ENCODE peak calls at places on chromosome X, in ten cellular contexts. One of them, this sample, is unnamed.

GRCh38 chrX:103254171-103254824 is 657 bp downstream of the TCEAL8 start:
- DNase-seq in T47D: peak
- DNase-seq in right cardiac atrium: peak
- DNase-seq in activated naive CD4-positive, alpha-beta T cell treated with anti-CD3 and anti-CD28 coated beads for 36 hours: peak
- DNase-seq in renal cortical epithelial cell: peak
- DNase-seq in upper lobe of right lung: peak
- DNase-seq in activated naive CD8-positive, alpha-beta T cell treated with anti-CD3 and anti-CD28 coated beads for 36 hours: peak
- DNase-seq in stimulated activated CD4-positive, alpha-beta T cell treated with anti-CD3 and anti-CD28 coated beads, Interleukin-2, amount 100 ng/mL, for 4 hours: no peak
- DNase-seq in H54: no peak
- DNase-seq in cardiac muscle cell: peak
- DNase-seq in this sample: peak

GRCh38 chrX:17735396-17735795 is 1.9 kb upstream of the SCML1 start:
- DNase-seq in T47D: peak
- DNase-seq in right cardiac atrium: no peak
- DNase-seq in activated naive CD4-positive, alpha-beta T cell treated with anti-CD3 and anti-CD28 coated beads for 36 hours: no peak
- DNase-seq in renal cortical epithelial cell: peak
- DNase-seq in upper lobe of right lung: no peak
- DNase-seq in activated naive CD8-positive, alpha-beta T cell treated with anti-CD3 and anti-CD28 coated beads for 36 hours: no peak
- DNase-seq in stimulated activated CD4-positive, alpha-beta T cell treated with anti-CD3 and anti-CD28 coated beads, Interleukin-2, amount 100 ng/mL, for 4 hours: no peak
- DNase-seq in H54: no peak
- DNase-seq in cardiac muscle cell: no peak
- DNase-seq in this sample: no peak

GRCh38 chrX:11531226-11531625 is 134.5 kb downstream of the ARHGAP6 start:
- DNase-seq in T47D: peak
- DNase-seq in right cardiac atrium: no peak
- DNase-seq in activated naive CD4-positive, alpha-beta T cell treated with anti-CD3 and anti-CD28 coated beads for 36 hours: no peak
- DNase-seq in renal cortical epithelial cell: no peak
- DNase-seq in upper lobe of right lung: no peak
- DNase-seq in activated naive CD8-positive, alpha-beta T cell treated with anti-CD3 and anti-CD28 coated beads for 36 hours: no peak
- DNase-seq in stimulated activated CD4-positive, alpha-beta T cell treated with anti-CD3 and anti-CD28 coated beads, Interleukin-2, amount 100 ng/mL, for 4 hours: no peak
- DNase-seq in H54: no peak
- DNase-seq in cardiac muscle cell: no peak
- DNase-seq in this sample: peak

GRCh38 chrX:115563633-115564182 is 2.7 kb downstream of the PLS3 start:
- DNase-seq in T47D: no peak
- DNase-seq in right cardiac atrium: no peak
- DNase-seq in activated naive CD4-positive, alpha-beta T cell treated with anti-CD3 and anti-CD28 coated beads for 36 hours: no peak
- DNase-seq in renal cortical epithelial cell: no peak
- DNase-seq in upper lobe of right lung: no peak
- DNase-seq in activated naive CD8-positive, alpha-beta T cell treated with anti-CD3 and anti-CD28 coated beads for 36 hours: no peak
- DNase-seq in stimulated activated CD4-positive, alpha-beta T cell treated with anti-CD3 and anti-CD28 coated beads, Interleukin-2, amount 100 ng/mL, for 4 hours: no peak
- DNase-seq in H54: no peak
- DNase-seq in cardiac muscle cell: no peak
- DNase-seq in this sample: no peak

GRCh38 chrX:140507982-140508305 is 3.1 kb upstream of the SOX3 start:
- DNase-seq in T47D: peak
- DNase-seq in right cardiac atrium: no peak
- DNase-seq in activated naive CD4-positive, alpha-beta T cell treated with anti-CD3 and anti-CD28 coated beads for 36 hours: no peak
- DNase-seq in renal cortical epithelial cell: no peak
- DNase-seq in upper lobe of right lung: peak
- DNase-seq in activated naive CD8-positive, alpha-beta T cell treated with anti-CD3 and anti-CD28 coated beads for 36 hours: no peak
- DNase-seq in stimulated activated CD4-positive, alpha-beta T cell treated with anti-CD3 and anti-CD28 coated beads, Interleukin-2, amount 100 ng/mL, for 4 hours: no peak
- DNase-seq in H54: no peak
- DNase-seq in cardiac muscle cell: peak
- DNase-seq in this sample: no peak

GRCh38 chrX:15215366-15215765 is 54.5 kb downstream of the ASB9 start:
- DNase-seq in T47D: no peak
- DNase-seq in right cardiac atrium: no peak
- DNase-seq in activated naive CD4-positive, alpha-beta T cell treated with anti-CD3 and anti-CD28 coated beads for 36 hours: no peak
- DNase-seq in renal cortical epithelial cell: no peak
- DNase-seq in upper lobe of right lung: no peak
- DNase-seq in activated naive CD8-positive, alpha-beta T cell treated with anti-CD3 and anti-CD28 coated beads for 36 hours: no peak
- DNase-seq in stimulated activated CD4-positive, alpha-beta T cell treated with anti-CD3 and anti-CD28 coated beads, Interleukin-2, amount 100 ng/mL, for 4 hours: no peak
- DNase-seq in H54: no peak
- DNase-seq in cardiac muscle cell: no peak
- DNase-seq in this sample: no peak

GRCh38 chrX:44675364-44676024 is 132.8 kb upstream of the FUNDC1 start:
- DNase-seq in T47D: peak
- DNase-seq in right cardiac atrium: peak
- DNase-seq in activated naive CD4-positive, alpha-beta T cell treated with anti-CD3 and anti-CD28 coated beads for 36 hours: no peak
- DNase-seq in renal cortical epithelial cell: peak
- DNase-seq in upper lobe of right lung: no peak
- DNase-seq in activated naive CD8-positive, alpha-beta T cell treated with anti-CD3 and anti-CD28 coated beads for 36 hours: no peak
- DNase-seq in stimulated activated CD4-positive, alpha-beta T cell treated with anti-CD3 and anti-CD28 coated beads, Interleukin-2, amount 100 ng/mL, for 4 hours: no peak
- DNase-seq in H54: peak
- DNase-seq in cardiac muscle cell: no peak
- DNase-seq in this sample: peak

GRCh38 chrX:111728096-111728495 is 47.1 kb downstream of the ALG13 start:
- DNase-seq in T47D: no peak
- DNase-seq in right cardiac atrium: no peak
- DNase-seq in activated naive CD4-positive, alpha-beta T cell treated with anti-CD3 and anti-CD28 coated beads for 36 hours: no peak
- DNase-seq in renal cortical epithelial cell: peak
- DNase-seq in upper lobe of right lung: no peak
- DNase-seq in activated naive CD8-positive, alpha-beta T cell treated with anti-CD3 and anti-CD28 coated beads for 36 hours: no peak
- DNase-seq in stimulated activated CD4-positive, alpha-beta T cell treated with anti-CD3 and anti-CD28 coated beads, Interleukin-2, amount 100 ng/mL, for 4 hours: no peak
- DNase-seq in H54: no peak
- DNase-seq in cardiac muscle cell: no peak
- DNase-seq in this sample: no peak

GRCh38 chrX:153878969-153879653 is 6.9 kb downstream of the L1CAM start:
- DNase-seq in T47D: no peak
- DNase-seq in right cardiac atrium: no peak
- DNase-seq in activated naive CD4-positive, alpha-beta T cell treated with anti-CD3 and anti-CD28 coated beads for 36 hours: peak
- DNase-seq in renal cortical epithelial cell: no peak
- DNase-seq in upper lobe of right lung: no peak
- DNase-seq in activated naive CD8-positive, alpha-beta T cell treated with anti-CD3 and anti-CD28 coated beads for 36 hours: peak
- DNase-seq in stimulated activated CD4-positive, alpha-beta T cell treated with anti-CD3 and anti-CD28 coated beads, Interleukin-2, amount 100 ng/mL, for 4 hours: peak
- DNase-seq in H54: no peak
- DNase-seq in cardiac muscle cell: peak
- DNase-seq in this sample: no peak